ENCODE peak calls at places on chromosomes 3 and 15, in ten cellular contexts. One of them, this sample, is unnamed.
A peak's percentile ranks its signal among the peaks of the same experiment; 100 is the strongest.

GRCh38 chr15:71336671-71337070 is 221.4 kb downstream of the THSD4 start:
- DNase-seq in NCI-H1417 treated with DMSO at 0.1 percent for 48 hours: no peak
- DNase-seq in stimulated activated naive CD8-positive, alpha-beta T cell treated with anti-CD3 and anti-CD28 coated beads, Interleukin-15, Interleukin-2, amounts not matched to agents 100 U/mL and 50 U/mL, for 24 hours: no peak
- DNase-seq in Calu3: no peak
- DNase-seq in SK-N-DZ: no peak
- DNase-seq in left ventricle myocardium superior: no peak
- DNase-seq in RWPE1: peak; percentile 30
- DNase-seq in NCI-H345: no peak
- DNase-seq in nucleus accumbens: no peak
- DNase-seq in anterior cingulate cortex: no peak
- DNase-seq in this sample: no peak

GRCh38 chr3:133464573-133464972 is 64.7 kb downstream of the BFSP2 start:
- DNase-seq in stimulated activated naive CD8-positive, alpha-beta T cell treated with anti-CD3 and anti-CD28 coated beads, Interleukin-15, Interleukin-2, amounts not matched to agents 100 U/mL and 50 U/mL, for 24 hours: no peak
- DNase-seq in NCI-H1417 treated with DMSO at 0.1 percent for 48 hours: peak; percentile 10
- DNase-seq in NCI-H345: no peak
- DNase-seq in nucleus accumbens: no peak
- DNase-seq in SK-N-DZ: no peak
- DNase-seq in Calu3: peak; percentile 21
- DNase-seq in left ventricle myocardium superior: no peak
- DNase-seq in RWPE1: peak; percentile 41
- DNase-seq in anterior cingulate cortex: no peak
- DNase-seq in this sample: no peak

GRCh38 chr3:84925571-84925970 is 33.2 kb upstream of the CADM2 start:
- DNase-seq in RWPE1: no peak
- DNase-seq in nucleus accumbens: no peak
- DNase-seq in NCI-H1417 treated with DMSO at 0.1 percent for 48 hours: no peak
- DNase-seq in SK-N-DZ: no peak
- DNase-seq in anterior cingulate cortex: no peak
- DNase-seq in left ventricle myocardium superior: no peak
- DNase-seq in stimulated activated naive CD8-positive, alpha-beta T cell treated with anti-CD3 and anti-CD28 coated beads, Interleukin-15, Interleukin-2, amounts not matched to agents 100 U/mL and 50 U/mL, for 24 hours: no peak
- DNase-seq in Calu3: no peak
- DNase-seq in NCI-H345: no peak
- DNase-seq in this sample: no peak

GRCh38 chr3:9810846-9811245 is 784 bp downstream of the TTLL3 start:
- DNase-seq in left ventricle myocardium superior: no peak
- DNase-seq in SK-N-DZ: no peak
- DNase-seq in RWPE1: no peak
- DNase-seq in anterior cingulate cortex: no peak
- DNase-seq in Calu3: no peak
- DNase-seq in nucleus accumbens: no peak
- DNase-seq in NCI-H345: no peak
- DNase-seq in NCI-H1417 treated with DMSO at 0.1 percent for 48 hours: no peak
- DNase-seq in stimulated activated naive CD8-positive, alpha-beta T cell treated with anti-CD3 and anti-CD28 coated beads, Interleukin-15, Interleukin-2, amounts not matched to agents 100 U/mL and 50 U/mL, for 24 hours: no peak
- DNase-seq in this sample: no peak

GRCh38 chr3:134337511-134338200 is 36.6 kb downstream of the AMOTL2 start:
- DNase-seq in left ventricle myocardium superior: no peak
- DNase-seq in nucleus accumbens: no peak
- DNase-seq in Calu3: no peak
- DNase-seq in anterior cingulate cortex: no peak
- DNase-seq in NCI-H345: no peak
- DNase-seq in stimulated activated naive CD8-positive, alpha-beta T cell treated with anti-CD3 and anti-CD28 coated beads, Interleukin-15, Interleukin-2, amounts not matched to agents 100 U/mL and 50 U/mL, for 24 hours: no peak
- DNase-seq in SK-N-DZ: no peak
- DNase-seq in NCI-H1417 treated with DMSO at 0.1 percent for 48 hours: no peak
- DNase-seq in RWPE1: no peak
- DNase-seq in this sample: peak; percentile 30

GRCh38 chr15:45268135-45268534 is 16.1 kb downstream of the SLC28A2 start:
- DNase-seq in SK-N-DZ: no peak
- DNase-seq in stimulated activated naive CD8-positive, alpha-beta T cell treated with anti-CD3 and anti-CD28 coated beads, Interleukin-15, Interleukin-2, amounts not matched to agents 100 U/mL and 50 U/mL, for 24 hours: peak; percentile 5
- DNase-seq in left ventricle myocardium superior: no peak
- DNase-seq in nucleus accumbens: no peak
- DNase-seq in NCI-H345: no peak
- DNase-seq in anterior cingulate cortex: no peak
- DNase-seq in Calu3: peak; percentile 74
- DNase-seq in RWPE1: no peak
- DNase-seq in NCI-H1417 treated with DMSO at 0.1 percent for 48 hours: no peak
- DNase-seq in this sample: no peak

GRCh38 chr15:74378853-74379252 is 11.4 kb upstream of the CYP11A1 start:
- DNase-seq in nucleus accumbens: no peak
- DNase-seq in anterior cingulate cortex: no peak
- DNase-seq in SK-N-DZ: no peak
- DNase-seq in stimulated activated naive CD8-positive, alpha-beta T cell treated with anti-CD3 and anti-CD28 coated beads, Interleukin-15, Interleukin-2, amounts not matched to agents 100 U/mL and 50 U/mL, for 24 hours: peak; percentile 83
- DNase-seq in NCI-H1417 treated with DMSO at 0.1 percent for 48 hours: no peak
- DNase-seq in RWPE1: no peak
- DNase-seq in left ventricle myocardium superior: no peak
- DNase-seq in Calu3: peak; percentile 75
- DNase-seq in NCI-H345: no peak
- DNase-seq in this sample: no peak

GRCh38 chr3:111639316-111639715 is 44.2 kb upstream of the ZBED2 start:
- DNase-seq in SK-N-DZ: no peak
- DNase-seq in anterior cingulate cortex: no peak
- DNase-seq in stimulated activated naive CD8-positive, alpha-beta T cell treated with anti-CD3 and anti-CD28 coated beads, Interleukin-15, Interleukin-2, amounts not matched to agents 100 U/mL and 50 U/mL, for 24 hours: no peak
- DNase-seq in NCI-H345: no peak
- DNase-seq in NCI-H1417 treated with DMSO at 0.1 percent for 48 hours: no peak
- DNase-seq in RWPE1: no peak
- DNase-seq in Calu3: no peak
- DNase-seq in nucleus accumbens: no peak
- DNase-seq in left ventricle myocardium superior: no peak
- DNase-seq in this sample: no peak

GRCh38 chr3:128872282-128872681 is 7.1 kb upstream of the ACAD9 start:
- DNase-seq in NCI-H345: no peak
- DNase-seq in anterior cingulate cortex: no peak
- DNase-seq in SK-N-DZ: no peak
- DNase-seq in RWPE1: no peak
- DNase-seq in stimulated activated naive CD8-positive, alpha-beta T cell treated with anti-CD3 and anti-CD28 coated beads, Interleukin-15, Interleukin-2, amounts not matched to agents 100 U/mL and 50 U/mL, for 24 hours: no peak
- DNase-seq in Calu3: no peak
- DNase-seq in nucleus accumbens: no peak
- DNase-seq in left ventricle myocardium superior: no peak
- DNase-seq in NCI-H1417 treated with DMSO at 0.1 percent for 48 hours: no peak
- DNase-seq in this sample: no peak

GRCh38 chr3:25423780-25424179 is 4.3 kb upstream of the RARB start:
- DNase-seq in Calu3: no peak
- DNase-seq in nucleus accumbens: no peak
- DNase-seq in NCI-H345: no peak
- DNase-seq in left ventricle myocardium superior: no peak
- DNase-seq in SK-N-DZ: no peak
- DNase-seq in anterior cingulate cortex: no peak
- DNase-seq in NCI-H1417 treated with DMSO at 0.1 percent for 48 hours: no peak
- DNase-seq in stimulated activated naive CD8-positive, alpha-beta T cell treated with anti-CD3 and anti-CD28 coated beads, Interleukin-15, Interleukin-2, amounts not matched to agents 100 U/mL and 50 U/mL, for 24 hours: no peak
- DNase-seq in RWPE1: peak; percentile 31
- DNase-seq in this sample: no peak

GRCh38 chr15:26634319-26634718 is 138.5 kb downstream of the GABRB3 start:
- DNase-seq in Calu3: no peak
- DNase-seq in SK-N-DZ: peak; percentile 61
- DNase-seq in NCI-H1417 treated with DMSO at 0.1 percent for 48 hours: no peak
- DNase-seq in left ventricle myocardium superior: no peak
- DNase-seq in anterior cingulate cortex: no peak
- DNase-seq in nucleus accumbens: no peak
- DNase-seq in NCI-H345: no peak
- DNase-seq in stimulated activated naive CD8-positive, alpha-beta T cell treated with anti-CD3 and anti-CD28 coated beads, Interleukin-15, Interleukin-2, amounts not matched to agents 100 U/mL and 50 U/mL, for 24 hours: no peak
- DNase-seq in RWPE1: no peak
- DNase-seq in this sample: no peak

GRCh38 chr3:14371573-14372474 is 30.6 kb upstream of the SLC6A6 start:
- DNase-seq in RWPE1: peak; percentile 41
- DNase-seq in SK-N-DZ: no peak
- DNase-seq in stimulated activated naive CD8-positive, alpha-beta T cell treated with anti-CD3 and anti-CD28 coated beads, Interleukin-15, Interleukin-2, amounts not matched to agents 100 U/mL and 50 U/mL, for 24 hours: no peak
- DNase-seq in NCI-H1417 treated with DMSO at 0.1 percent for 48 hours: no peak
- DNase-seq in anterior cingulate cortex: no peak
- DNase-seq in left ventricle myocardium superior: peak; percentile 93
- DNase-seq in NCI-H345: peak; percentile 84
- DNase-seq in nucleus accumbens: no peak
- DNase-seq in Calu3: peak; percentile 89
- DNase-seq in this sample: no peak

GRCh38 chr3:31634485-31634884 is 101.8 kb downstream of the STT3B start:
- DNase-seq in anterior cingulate cortex: no peak
- DNase-seq in left ventricle myocardium superior: no peak
- DNase-seq in nucleus accumbens: no peak
- DNase-seq in NCI-H1417 treated with DMSO at 0.1 percent for 48 hours: no peak
- DNase-seq in NCI-H345: no peak
- DNase-seq in SK-N-DZ: no peak
- DNase-seq in stimulated activated naive CD8-positive, alpha-beta T cell treated with anti-CD3 and anti-CD28 coated beads, Interleukin-15, Interleukin-2, amounts not matched to agents 100 U/mL and 50 U/mL, for 24 hours: no peak
- DNase-seq in Calu3: no peak
- DNase-seq in RWPE1: no peak
- DNase-seq in this sample: no peak

GRCh38 chr15:63050737-63051700 is 8.5 kb downstream of the TPM1 start:
- DNase-seq in NCI-H345: no peak
- DNase-seq in nucleus accumbens: no peak
- DNase-seq in NCI-H1417 treated with DMSO at 0.1 percent for 48 hours: peak; percentile 28
- DNase-seq in RWPE1: no peak
- DNase-seq in anterior cingulate cortex: no peak
- DNase-seq in SK-N-DZ: peak; percentile 87
- DNase-seq in left ventricle myocardium superior: no peak
- DNase-seq in stimulated activated naive CD8-positive, alpha-beta T cell treated with anti-CD3 and anti-CD28 coated beads, Interleukin-15, Interleukin-2, amounts not matched to agents 100 U/mL and 50 U/mL, for 24 hours: no peak
- DNase-seq in Calu3: peak; percentile 58
- DNase-seq in this sample: no peak

GRCh38 chr3:123028233-123028828 is 768 bp upstream of the SEMA5B start:
- DNase-seq in nucleus accumbens: no peak
- DNase-seq in SK-N-DZ: peak; percentile 79
- DNase-seq in RWPE1: peak; percentile 79
- DNase-seq in anterior cingulate cortex: peak; percentile 28
- DNase-seq in stimulated activated naive CD8-positive, alpha-beta T cell treated with anti-CD3 and anti-CD28 coated beads, Interleukin-15, Interleukin-2, amounts not matched to agents 100 U/mL and 50 U/mL, for 24 hours: peak; percentile 11
- DNase-seq in NCI-H345: peak; percentile 57
- DNase-seq in NCI-H1417 treated with DMSO at 0.1 percent for 48 hours: peak; percentile 38
- DNase-seq in left ventricle myocardium superior: no peak
- DNase-seq in Calu3: peak; percentile 22
- DNase-seq in this sample: no peak

GRCh38 chr15:83358972-83359564 is 74.6 kb upstream of the BNC1 start:
- DNase-seq in left ventricle myocardium superior: no peak
- DNase-seq in anterior cingulate cortex: no peak
- DNase-seq in stimulated activated naive CD8-positive, alpha-beta T cell treated with anti-CD3 and anti-CD28 coated beads, Interleukin-15, Interleukin-2, amounts not matched to agents 100 U/mL and 50 U/mL, for 24 hours: no peak
- DNase-seq in RWPE1: no peak
- DNase-seq in Calu3: no peak
- DNase-seq in SK-N-DZ: no peak
- DNase-seq in NCI-H345: no peak
- DNase-seq in nucleus accumbens: no peak
- DNase-seq in NCI-H1417 treated with DMSO at 0.1 percent for 48 hours: no peak
- DNase-seq in this sample: no peak

GRCh38 chr3:131397889-131398288 is 16.3 kb downstream of the NUDT16 start:
- DNase-seq in anterior cingulate cortex: no peak
- DNase-seq in nucleus accumbens: no peak
- DNase-seq in SK-N-DZ: no peak
- DNase-seq in left ventricle myocardium superior: no peak
- DNase-seq in NCI-H1417 treated with DMSO at 0.1 percent for 48 hours: no peak
- DNase-seq in Calu3: no peak
- DNase-seq in NCI-H345: no peak
- DNase-seq in stimulated activated naive CD8-positive, alpha-beta T cell treated with anti-CD3 and anti-CD28 coated beads, Interleukin-15, Interleukin-2, amounts not matched to agents 100 U/mL and 50 U/mL, for 24 hours: no peak
- DNase-seq in RWPE1: no peak
- DNase-seq in this sample: no peak

GRCh38 chr3:141331370-141332318 is 36.7 kb upstream of the ZBTB38 start:
- DNase-seq in left ventricle myocardium superior: peak; percentile 82
- DNase-seq in stimulated activated naive CD8-positive, alpha-beta T cell treated with anti-CD3 and anti-CD28 coated beads, Interleukin-15, Interleukin-2, amounts not matched to agents 100 U/mL and 50 U/mL, for 24 hours: no peak
- DNase-seq in anterior cingulate cortex: no peak
- DNase-seq in NCI-H345: no peak
- DNase-seq in Calu3: peak; percentile 62
- DNase-seq in RWPE1: peak; percentile 59
- DNase-seq in SK-N-DZ: no peak
- DNase-seq in NCI-H1417 treated with DMSO at 0.1 percent for 48 hours: no peak
- DNase-seq in nucleus accumbens: no peak
- DNase-seq in this sample: no peak

GRCh38 chr15:82648257-82649103 is 1.3 kb upstream of the CPEB1 start:
- DNase-seq in NCI-H345: no peak
- DNase-seq in stimulated activated naive CD8-positive, alpha-beta T cell treated with anti-CD3 and anti-CD28 coated beads, Interleukin-15, Interleukin-2, amounts not matched to agents 100 U/mL and 50 U/mL, for 24 hours: no peak
- DNase-seq in anterior cingulate cortex: no peak
- DNase-seq in Calu3: no peak
- DNase-seq in nucleus accumbens: no peak
- DNase-seq in RWPE1: no peak
- DNase-seq in NCI-H1417 treated with DMSO at 0.1 percent for 48 hours: no peak
- DNase-seq in SK-N-DZ: no peak
- DNase-seq in left ventricle myocardium superior: no peak
- DNase-seq in this sample: no peak

This sample was measured in dorsolateral prefrontal cortex.